ENCODE peak calls at places on chromosomes 11 and 22, in nine cellular contexts. L, T, R, U, O, M, A, H and N are unnamed samples.

GRCh38 chr22:38758276-38758945 is 2.6 kb upstream of the SUN2 start:
- DNase-seq in R (no peak), U (no peak), H (no peak), M (no peak), L (no peak), O (no peak), T (no peak), A (no peak), N (no peak)

GRCh38 chr11:32309541-32310217 is 125.7 kb downstream of the WT1 start:
- DNase-seq in H (no peak), U (no peak), O (no peak), T (no peak), L (no peak), A (no peak), M (no peak), R (no peak), N (no peak)

GRCh38 chr22:22082960-22083359 is 100.4 kb upstream of the TOP3B start:
- DNase-seq in L (no peak), M (no peak), U (no peak), A (no peak), O (no peak), H (no peak), R (no peak), T (no peak), N (no peak)

GRCh38 chr11:62186195-62186594 is 3.8 kb upstream of the SCGB1D1 start:
- DNase-seq in T (no peak), U (no peak), A (no peak), M (no peak), H (no peak), R (no peak), L (no peak), O (no peak), N (peak; percentile 91)

GRCh38 chr11:69398529-69399492 is 82.7 kb upstream of the LINC01488 start:
- DNase-seq in O (no peak), T (no peak), H (no peak), M (peak; percentile 23), U (no peak), A (peak; percentile 26), L (no peak), R (no peak), N (peak; percentile 49)

GRCh38 chr11:64880240-64881001 is 2.0 kb upstream of the EHD1 start:
- DNase-seq in M (no peak), A (no peak), U (no peak), L (no peak), T (no peak), H (no peak), O (no peak), R (no peak), N (no peak)

GRCh38 chr11:38791346-38791961 is 2193.4 kb upstream of the RAG2 start:
- DNase-seq in R (no peak), M (no peak), L (no peak), H (no peak), O (no peak), A (peak; percentile 58), T (no peak), U (peak; percentile 8), N (no peak)

GRCh38 chr11:111925953-111926352 is 7.2 kb downstream of the C11orf52 start:
- DNase-seq in M (no peak), T (no peak), L (no peak), A (no peak), R (peak; percentile 43), U (no peak), O (no peak), H (no peak), N (no peak)

GRCh38 chr11:34150494-34151151 is 45.2 kb downstream of the NAT10 start:
- DNase-seq in T (no peak), R (no peak), A (no peak), M (no peak), U (no peak), O (no peak), L (no peak), H (no peak), N (no peak)

GRCh38 chr11:110564676-110565343 is 135.1 kb downstream of the FDX1 start:
- DNase-seq in U (no peak), R (no peak), A (no peak), H (no peak), O (no peak), T (no peak), M (no peak), L (no peak), N (no peak)

GRCh38 chr11:27717377-27717776 is 17.1 kb upstream of the BDNF start:
- DNase-seq in L (no peak), T (no peak), U (no peak), M (no peak), H (no peak), A (no peak), R (no peak), O (no peak), N (no peak)

GRCh38 chr11:61752117-61752924 is at the start of gene MYRF:
- DNase-seq in A (peak; percentile 14), M (peak; percentile 88), H (peak; percentile 75), L (peak; percentile 88), O (peak; percentile 81), R (no peak), T (peak; percentile 84), U (no peak), N (peak; percentile 52)

GRCh38 chr11:65071907-65072630 is 11.8 kb downstream of the CDCA5 start:
- DNase-seq in H (no peak), L (no peak), R (no peak), U (no peak), T (no peak), M (no peak), O (no peak), A (no peak), N (no peak)

GRCh38 chr11:2955896-2956476 is 26.8 kb upstream of the PHLDA2 start:
- DNase-seq in R (no peak), H (no peak), T (no peak), U (no peak), L (no peak), A (peak; percentile 18), O (no peak), M (no peak), N (no peak)

GRCh38 chr11:69662806-69663205 is 12.3 kb downstream of the LTO1 start:
- DNase-seq in M (peak; percentile 26), L (no peak), T (peak; percentile 19), U (no peak), H (no peak), R (no peak), A (no peak), O (no peak), N (no peak)

GRCh38 chr11:76236092-76237026 is 30.1 kb upstream of the WNT11 start:
- DNase-seq in A (peak; percentile 33), O (peak; percentile 51), U (peak; percentile 16), H (peak; percentile 63), L (peak; percentile 88), M (no peak), R (no peak), T (no peak), N (no peak)

DNA sequence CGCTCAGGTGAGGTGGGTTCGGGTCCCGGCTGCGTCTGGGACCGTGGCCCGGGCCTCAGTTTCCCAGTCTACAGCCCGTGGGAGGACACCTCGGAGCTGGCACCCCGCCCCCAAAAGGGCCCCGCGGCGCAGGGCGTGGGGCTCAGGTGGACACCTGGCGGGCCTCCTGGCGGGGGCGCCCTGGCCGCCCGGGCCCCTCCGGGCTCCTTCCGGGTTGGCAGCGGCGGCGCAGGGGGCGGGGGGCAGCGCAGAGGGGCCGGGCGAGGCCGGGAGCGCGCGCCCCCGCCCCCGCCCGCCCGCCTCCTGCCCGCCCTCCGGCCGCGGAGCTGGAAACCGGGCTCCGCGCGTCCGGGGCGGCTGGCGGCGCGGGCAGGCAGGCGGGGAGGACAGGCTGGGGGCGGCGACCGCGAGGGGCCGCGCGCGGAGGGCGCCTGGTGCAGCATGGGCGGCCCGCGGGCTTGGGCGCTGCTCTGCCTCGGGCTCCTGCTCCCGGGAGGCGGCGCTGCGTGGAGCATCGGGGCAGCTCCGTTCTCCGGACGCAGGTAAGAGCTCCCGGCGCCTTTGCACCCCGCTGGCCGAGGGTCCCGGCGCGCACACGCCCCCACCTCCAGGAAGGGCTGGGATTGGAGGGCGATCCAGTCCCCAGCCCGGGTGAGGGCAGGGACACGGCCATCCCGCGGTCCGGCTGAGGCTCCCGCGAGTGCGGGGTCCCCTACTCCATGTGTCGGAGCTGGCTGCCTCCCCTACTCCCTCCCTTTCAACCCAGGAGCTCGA is at the start of gene EMID1:
- DNase-seq in R (peak; percentile 39), O (peak; percentile 61), U (no peak), T (peak; percentile 72), H (peak; percentile 47), M (no peak), A (peak; percentile 9), L (peak; percentile 77), N (peak; percentile 59)
- H3K27ac ChIP-seq in R (peak within 1 kb of the TSS; percentile 3), O (peak within 1 kb of the TSS; percentile 38), U (peak within 1 kb of the TSS; percentile 73), T (peak within 1 kb of the TSS; percentile 47), H (peak within 1 kb of the TSS; percentile 29), M (no peak within 1 kb of the TSS), A (no peak within 1 kb of the TSS), L (no peak within 1 kb of the TSS), N (peak within 1 kb of the TSS; percentile 20)

GRCh38 chr11:72718101-72718501 is 34.1 kb downstream of the ARAP1 start:
- DNase-seq in A (no peak), L (no peak), M (no peak), H (no peak), O (no peak), T (no peak), R (no peak), U (no peak), N (no peak)

GRCh38 chr11:72719144-72719543 is 33.1 kb downstream of the ARAP1 start:
- DNase-seq in H (no peak), U (no peak), A (peak; percentile 31), L (no peak), O (no peak), M (no peak), R (no peak), T (no peak), N (no peak)

GRCh38 chr11:72716291-72716690 is 35.9 kb downstream of the ARAP1 start:
- DNase-seq in U (no peak), M (no peak), O (no peak), A (peak; percentile 35), H (no peak), R (no peak), T (no peak), L (no peak), N (no peak)

GRCh38 chr11:72719551-72719950 is 32.7 kb downstream of the ARAP1 start:
- DNase-seq in A (no peak), L (no peak), O (no peak), U (no peak), R (no peak), H (no peak), M (no peak), T (no peak), N (no peak)

GRCh38 chr11:72716788-72717435 is 35.3 kb downstream of the ARAP1 start:
- DNase-seq in L (no peak), R (no peak), A (no peak), U (no peak), M (no peak), H (no peak), T (no peak), O (no peak), N (no peak)
- H3K4me1 ChIP-seq in L (no peaks in the 10 kb centered on the region), R (no peaks in the 10 kb centered on the region), A (peaks cover 27% of the 10 kb centered on the region), U (peaks cover 4% of the 10 kb centered on the region), M (peaks cover 21% of the 10 kb centered on the region), H (peaks cover 19% of the 10 kb centered on the region), T (peaks cover 26% of the 10 kb centered on the region), O (peaks cover 83% of the 10 kb centered on the region), N (peaks cover 33% of the 10 kb centered on the region)

GRCh38 chr22:23495614-23496444 is 84.3 kb downstream of the IGLL1 start:
- DNase-seq in U (no peak), L (peak; percentile 39), R (no peak), H (no peak), T (no peak), O (no peak), A (no peak), M (no peak), N (no peak)
- TF ChIP-seq POLR2A in U (no peak), L (no peak), R (no peak), H (no peak), T (no peak), O (no peak), A (no peak), M (no peak), N (no peak)

GRCh38 chr22:20242393-20243175 is 25.5 kb downstream of the RTN4R start:
- DNase-seq in O (no peak), T (no peak), A (no peak), H (no peak), U (no peak), L (no peak), M (no peak), R (no peak), N (no peak)
- H3K27ac ChIP-seq in O (no peak overlapping the region), T (no peak overlapping the region), A (no peak overlapping the region), H (no peak overlapping the region), U (no peak overlapping the region), L (no peak overlapping the region), M (no peak overlapping the region), R (no peak overlapping the region), N (peak overlapping the region; percentile 41)